ENCODE peak calls at places on chromosomes 12 and 14, in six cellular contexts. E is H1, P is HepG2, I is GM12878, A is K562, U is GM12891. D is an unnamed sample.

GRCh38 chr12:117829108-117829507 is 139.7 kb downstream of the KSR2 start:
- DNase-seq in E (no peak), P (no peak), I (no peak), A (no peak), U (no peak), D (no peak)

GRCh38 chr14:71438684-71439083 is 493.5 kb upstream of the RGS6 start:
- DNase-seq in E (no peak), P (no peak), I (no peak), A (no peak), U (no peak), D (no peak)

GRCh38 chr12:66627270-66627987 is 51.4 kb downstream of the GRIP1 start:
- DNase-seq in E (no peak), P (no peak), I (no peak), A (no peak), U (no peak), D (no peak)

GRCh38 chr12:65156366-65156831 is 13.0 kb upstream of the LEMD3 start:
- DNase-seq in E (no peak), P (no peak), I (peak), A (peak), U (no peak), D (peak)

GRCh38 chr12:22802883-22803640 is 178.1 kb downstream of the ETNK1 start:
- DNase-seq in E (no peak), P (no peak), I (no peak), A (no peak), U (no peak), D (no peak)

GRCh38 chr12:121786441-121786825 is 7.1 kb downstream of the RHOF start:
- DNase-seq in E (no peak), P (peak), I (no peak), A (no peak), U (no peak), D (no peak)

GRCh38 chr14:66432334-66432733 is 53.8 kb upstream of the CCDC196 start:
- DNase-seq in E (no peak), P (no peak), I (no peak), A (no peak), U (no peak), D (no peak)

GRCh38 chr14:61337893-61338292 is 16.5 kb downstream of the PRKCH start:
- DNase-seq in E (no peak), P (no peak), I (no peak), A (no peak), U (no peak), D (no peak)

GRCh38 chr14:64646103-64646502 is 58.1 kb upstream of the PLEKHG3 start:
- DNase-seq in E (no peak), P (no peak), I (no peak), A (no peak), U (no peak), D (no peak)

GRCh38 chr12:56151672-56152131 is 685 bp upstream of the MYL6B start:
- DNase-seq in E (peak), P (peak), I (no peak), A (peak), U (no peak), D (peak)

GRCh38 chr14:74579447-74580274 is 32.4 kb downstream of the LTBP2 start:
- DNase-seq in E (no peak), P (peak), I (no peak), A (peak), U (no peak), D (no peak)

GRCh38 chr14:63178912-63179311 is 25.3 kb upstream of the RHOJ start:
- DNase-seq in E (no peak), P (no peak), I (no peak), A (no peak), U (no peak), D (no peak)

GRCh38 chr12:75954076-75954475 is 77.5 kb downstream of the PHLDA1 start:
- DNase-seq in E (no peak), P (peak), I (no peak), A (peak), U (no peak), D (no peak)

GRCh38 chr14:78785265-78785664 is 615.1 kb downstream of the NRXN3 start:
- DNase-seq in E (no peak), P (no peak), I (no peak), A (no peak), U (no peak), D (no peak)

GRCh38 chr12:115852054-115852453 is 425.4 kb downstream of the MED13L start:
- DNase-seq in E (no peak), P (no peak), I (no peak), A (no peak), U (no peak), D (no peak)

GRCh38 chr12:59453461-59453860 is 142.4 kb upstream of the SLC16A7 start:
- DNase-seq in E (no peak), P (no peak), I (no peak), A (no peak), U (no peak), D (no peak)

GRCh38 chr14:103889313-103890051 is 38.8 kb upstream of the TDRD9 start:
- DNase-seq in E (no peak), P (peak), I (no peak), A (peak), U (no peak), D (no peak)

GRCh38 chr12:86526060-86526595 is 269.9 kb upstream of the MGAT4C start:
- DNase-seq in E (no peak), P (no peak), I (no peak), A (no peak), U (no peak), D (no peak)

GRCh38 chr14:81776531-81776930 is 242.9 kb upstream of the SEL1L start:
- DNase-seq in E (no peak), P (no peak), I (no peak), A (no peak), U (no peak), D (no peak)

GRCh38 chr12:86376052-86376451 is 119.9 kb upstream of the MGAT4C start:
- DNase-seq in E (no peak), P (peak), I (no peak), A (no peak), U (no peak), D (no peak)

GRCh38 chr14:73877790-73878189 is 8.9 kb upstream of the ZNF410 start:
- DNase-seq in E (no peak), P (no peak), I (no peak), A (no peak), U (no peak), D (no peak)

GRCh38 chr14:64423987-64424386 is 35.8 kb downstream of the MTHFD1 start:
- DNase-seq in E (no peak), P (no peak), I (no peak), A (no peak), U (no peak), D (no peak)

GRCh38 chr14:91417983-91418386 is 365 bp upstream of the CCDC88C start:
- DNase-seq in E (peak), P (peak), I (no peak), A (peak), U (no peak), D (no peak)

DNA sequence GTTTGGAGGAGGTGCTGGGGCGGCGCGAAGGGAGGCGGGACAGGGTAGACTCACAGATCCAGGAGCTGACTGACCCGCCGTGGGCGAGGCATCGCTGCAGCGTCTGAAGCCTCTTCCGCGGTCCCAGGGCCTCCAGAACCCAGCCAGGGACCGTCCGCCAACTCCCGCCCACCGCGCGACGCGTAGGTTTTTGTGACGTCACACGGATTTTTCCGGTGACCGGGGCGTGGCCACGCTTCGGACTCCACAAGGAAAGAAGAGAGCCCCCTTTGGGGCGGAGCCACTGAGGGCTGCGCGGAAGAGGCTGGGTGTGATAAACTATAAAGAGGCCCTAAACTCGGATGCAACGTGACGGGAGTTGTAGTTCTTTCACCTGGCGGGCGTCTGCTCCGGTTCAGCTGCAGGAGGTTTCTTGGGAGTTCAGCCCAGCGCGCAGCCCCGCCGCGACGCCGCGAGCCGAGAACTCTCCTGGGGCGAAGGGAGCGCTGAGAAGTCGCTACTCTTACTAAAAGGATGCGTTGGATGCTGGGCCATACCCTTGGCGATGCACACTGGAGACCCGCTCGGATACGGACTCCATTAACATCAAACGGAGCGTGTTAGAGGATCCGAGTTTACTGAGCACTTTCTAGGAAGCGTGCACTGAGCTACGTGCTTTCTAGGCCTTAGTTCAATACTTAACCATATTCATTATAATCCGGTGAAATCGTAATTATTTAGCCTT is at the start of gene AMN1:
- DNase-seq in E (peak), P (peak), I (peak), A (peak), U (peak), D (peak)
- TF ChIP-seq POLR2A in E (peak), P (peak), I (peak), A (peak), U (peak), D (peak)

GRCh38 chr14:49460647-49461046 is 125.5 kb downstream of the RPS29 start:
- DNase-seq in E (no peak), P (no peak), I (no peak), A (no peak), U (no peak), D (no peak)

GRCh38 chr14:49461529-49462401 is 124.4 kb downstream of the RPS29 start:
- DNase-seq in E (no peak), P (peak), I (peak), A (peak), U (peak), D (no peak)

DNA sequence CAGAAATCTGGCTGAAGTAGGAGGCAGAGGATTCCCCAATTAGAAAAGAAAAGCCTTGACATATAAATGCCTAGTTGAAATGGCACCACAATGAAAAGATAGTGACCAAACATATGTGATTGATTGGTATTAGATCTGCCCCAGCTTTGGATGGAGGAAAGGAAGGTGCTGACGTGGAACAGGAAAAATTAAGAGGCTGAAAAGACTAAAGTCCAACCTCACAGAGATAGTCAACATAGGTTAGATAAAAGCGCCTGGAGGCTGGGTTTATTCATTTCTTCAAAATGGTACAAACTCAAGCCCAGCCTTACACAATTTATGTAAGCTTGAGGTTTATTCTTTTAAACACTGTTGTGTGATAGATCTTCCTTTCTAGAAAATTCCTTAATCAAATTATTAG is 129.6 kb downstream of the RPS29 start:
- DNase-seq in E (no peak), P (no peak), I (no peak), A (no peak), U (no peak), D (no peak)
- TF ChIP-seq POLR2AphosphoS5 in E (no peak), P (no peak), I (no peak), A (no peak), U (no peak), D (no peak)

GRCh38 chr14:96737869-96738268 is 59.3 kb upstream of the VRK1 start:
- DNase-seq in E (no peak), P (no peak), I (no peak), A (no peak), U (no peak), D (no peak)

GRCh38 chr14:96739511-96739910 is 57.7 kb upstream of the VRK1 start:
- DNase-seq in E (no peak), P (no peak), I (no peak), A (no peak), U (no peak), D (no peak)

GRCh38 chr14:96730386-96730785 is 66.8 kb upstream of the VRK1 start:
- DNase-seq in E (no peak), P (no peak), I (no peak), A (no peak), U (no peak), D (no peak)

GRCh38 chr14:96734076-96734622 is 63.0 kb upstream of the VRK1 start:
- DNase-seq in E (no peak), P (no peak), I (no peak), A (no peak), U (no peak), D (no peak)

GRCh38 chr14:96735509-96735908 is 61.7 kb upstream of the VRK1 start:
- DNase-seq in E (no peak), P (no peak), I (no peak), A (no peak), U (no peak), D (no peak)
- TF ChIP-seq TAF1 in E (no peak), P (no peak), I (no peak), A (no peak), U (no peak), D (no peak)

DNA sequence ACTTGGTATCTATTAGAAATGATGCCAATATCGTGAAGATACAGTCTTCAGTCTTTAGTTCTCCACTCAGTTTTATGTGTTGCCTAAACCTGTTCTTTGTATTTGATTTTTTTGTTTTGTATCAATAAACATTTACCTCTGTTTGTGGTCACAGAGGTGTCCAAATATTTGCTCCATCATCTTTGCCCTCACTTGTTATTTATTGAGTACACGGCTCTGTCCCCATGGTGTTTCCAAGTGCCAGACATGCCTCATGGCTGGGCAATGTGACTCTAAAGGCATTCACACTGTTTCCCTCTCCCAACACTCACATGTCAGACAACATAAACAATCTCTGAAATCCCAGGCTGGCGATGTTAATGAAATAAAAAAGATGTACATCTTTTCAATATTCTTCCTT is 680.8 kb downstream of the GALC start:
- DNase-seq in E (no peak), P (no peak), I (no peak), A (no peak), U (no peak), D (no peak)
- TF ChIP-seq POLR2A in E (no peak), P (no peak), I (no peak), A (no peak), U (no peak), D (no peak)